ENCODE peak calls at places on chromosome 9, in ten cellular contexts. Q is HL-60; Z is CD4-positive, CD25-positive, alpha-beta regulatory T cell; Y is stimulated activated CD8-positive, alpha-beta memory T cell treated with anti-CD3 and anti-CD28 coated beads, Interleukin-15, amount 100 ng/mL, for 24 hours; C is uterus; M is NCI-H1105; U is ACHN; V is NCI-H1092 treated with DMSO at 0.1 percent for 48 hours; P is endothelial cell of umbilical vein; R is stimulated activated CD4-positive, alpha-beta T cell treated with anti-CD3 and anti-CD28 coated beads, Interleukin-1b, Interleukin-23, amount 100 ng/mL, for 24 hours. A is an unnamed sample.

GRCh38 chr9:5879419-5880181 is 11.1 kb upstream of the MLANA start:
- DNase-seq in V (no peak), R (no peak), U (no peak), Q (no peak), Y (no peak), P (peak), C (no peak), M (no peak), Z (no peak), A (no peak)

GRCh38 chr9:89185980-89186379 is 7.4 kb upstream of the SHC3 start:
- DNase-seq in Q (no peak), Z (no peak), C (no peak), V (no peak), P (no peak), M (no peak), U (peak), Y (no peak), R (no peak), A (no peak)

GRCh38 chr9:99752710-99753109 is 69.0 kb upstream of the NR4A3 start:
- DNase-seq in C (no peak), U (no peak), P (no peak), Z (no peak), M (no peak), Y (no peak), V (no peak), Q (no peak), R (no peak), A (no peak)

GRCh38 chr9:128245293-128246151 is 30.3 kb downstream of the GOLGA2 start:
- DNase-seq in C (peak), Z (no peak), P (peak), Y (no peak), V (no peak), U (no peak), M (no peak), Q (peak), R (no peak), A (no peak)

GRCh38 chr9:117796681-117797080 is 92.5 kb downstream of the TLR4 start:
- DNase-seq in P (no peak), R (no peak), Y (no peak), M (no peak), V (no peak), U (no peak), C (no peak), Z (no peak), Q (no peak), A (no peak)

GRCh38 chr9:123863164-123863855 is 66.6 kb downstream of the DENND1A start:
- DNase-seq in M (no peak), P (no peak), Z (no peak), U (no peak), Q (no peak), R (no peak), C (no peak), V (no peak), Y (no peak), A (no peak)

GRCh38 chr9:1235650-1236401 is 185.7 kb downstream of the DMRT2 start:
- DNase-seq in Z (no peak), Q (no peak), U (no peak), Y (no peak), R (no peak), V (no peak), C (no peak), M (no peak), P (no peak), A (no peak)

GRCh38 chr9:76701441-76702031 is 62.7 kb upstream of the PCA3 start:
- DNase-seq in Y (no peak), C (no peak), Q (no peak), V (no peak), P (peak), U (no peak), M (no peak), R (no peak), Z (no peak), A (no peak)

GRCh38 chr9:96437454-96437853 is 12.5 kb upstream of the HABP4 start:
- DNase-seq in Z (no peak), M (no peak), P (no peak), C (no peak), U (no peak), R (no peak), Q (no peak), Y (no peak), V (no peak), A (no peak)

GRCh38 chr9:116943970-116944369 is 256.9 kb downstream of the TRIM32 start:
- DNase-seq in Y (no peak), C (no peak), M (no peak), U (no peak), V (no peak), R (no peak), Z (no peak), Q (no peak), P (no peak), A (no peak)

GRCh38 chr9:125889122-125889523 is 141.9 kb downstream of the PBX3 start:
- DNase-seq in Q (no peak), Z (no peak), Y (no peak), C (no peak), V (peak), U (no peak), R (no peak), M (no peak), P (peak), A (no peak)

GRCh38 chr9:134748637-134749036 is 107.0 kb downstream of the COL5A1 start:
- DNase-seq in U (no peak), Y (no peak), M (peak), Z (no peak), C (no peak), Q (no peak), R (no peak), V (peak), P (no peak), A (no peak)

GRCh38 chr9:87128008-87128623 is 180.8 kb upstream of the GAS1 start:
- DNase-seq in R (no peak), Z (no peak), M (no peak), Y (no peak), Q (no peak), C (peak), U (no peak), V (no peak), P (no peak), A (no peak)

GRCh38 chr9:94805585-94805984 is 79.1 kb downstream of the AOPEP start:
- DNase-seq in C (no peak), M (peak), U (no peak), Z (no peak), R (no peak), Y (no peak), P (peak), V (no peak), Q (peak), A (no peak)

GRCh38 chr9:80485420-80485819 is 913.7 kb downstream of the TLE4 start:
- DNase-seq in Q (no peak), U (no peak), Y (no peak), R (no peak), Z (no peak), M (no peak), P (no peak), C (no peak), V (no peak), A (no peak)

GRCh38 chr9:131420913-131421312 is 27.0 kb downstream of the PRRC2B start:
- DNase-seq in V (no peak), M (no peak), U (no peak), Q (no peak), Z (no peak), C (no peak), R (no peak), P (no peak), Y (no peak), A (no peak)

GRCh38 chr9:87884578-87885459 is 2.1 kb downstream of the SPATA31E1 start:
- DNase-seq in P (no peak), Q (no peak), Z (no peak), V (no peak), C (no peak), M (no peak), U (no peak), Y (no peak), R (no peak), A (no peak)

GRCh38 chr9:130740218-130741023 is 46.8 kb downstream of the EXOSC2 start:
- DNase-seq in Y (no peak), Q (no peak), P (no peak), C (no peak), R (no peak), M (no peak), U (no peak), V (no peak), Z (no peak), A (no peak)

GRCh38 chr9:98576859-98577258 is 131.9 kb downstream of the GABBR2 start:
- DNase-seq in R (no peak), V (no peak), Q (no peak), P (no peak), Y (no peak), C (no peak), Z (no peak), M (no peak), U (no peak), A (no peak)